ENCODE peak calls at places on chromosome 4, in six cellular contexts. M is gastrocnemius medialis, L is uterus, W is neural progenitor cell, K is K562, I is thyroid gland. O is an unnamed sample.
A peak's percentile ranks its signal among the peaks of the same experiment; 100 is the strongest.

GRCh38 chr4:961651-962230 is 11.6 kb downstream of the DGKQ start:
- DNase-seq in I (no peak), L (no peak), K (no peak), M (no peak), W (no peak), O (no peak)

GRCh38 chr4:180870623-180871022 is 1372.6 kb upstream of the TENM3 start:
- DNase-seq in W (no peak), M (no peak), I (no peak), L (no peak), K (no peak), O (no peak)

GRCh38 chr4:5708829-5709680 is 696 bp upstream of the EVC2 start:
- DNase-seq in L (no peak), W (peak; percentile 50), M (no peak), I (peak; percentile 17), K (no peak), O (no peak)

GRCh38 chr4:123343400-123344060 is 53.1 kb upstream of the SPRY1 start:
- DNase-seq in K (no peak), M (no peak), W (no peak), L (peak; percentile 23), I (no peak), O (no peak)

GRCh38 chr4:54942735-54943134 is 182.7 kb downstream of the KDR start:
- DNase-seq in W (no peak), L (no peak), M (no peak), I (no peak), K (no peak), O (no peak)

GRCh38 chr4:55859711-55860110 is 6.3 kb downstream of the EXOC1 start:
- DNase-seq in L (no peak), W (no peak), K (no peak), M (no peak), I (no peak), O (no peak)

GRCh38 chr4:111773858-111774257 is 371.4 kb upstream of the FAM241A start:
- DNase-seq in L (peak; percentile 50), K (no peak), M (no peak), I (peak; percentile 39), W (no peak), O (no peak)

GRCh38 chr4:168449740-168450442 is 30.4 kb downstream of the DDX60L start:
- DNase-seq in L (peak; percentile 50), K (no peak), I (no peak), M (peak; percentile 29), W (no peak), O (no peak)

GRCh38 chr4:101217353-101218031 is 129.8 kb downstream of the PPP3CA start:
- DNase-seq in I (no peak), M (no peak), W (no peak), L (no peak), K (no peak), O (no peak)

GRCh38 chr4:140691369-140691768 is 64.8 kb downstream of the TBC1D9 start:
- DNase-seq in L (peak; percentile 24), I (peak; percentile 3), M (no peak), W (no peak), K (no peak), O (no peak)

GRCh38 chr4:185865901-185866328 is 53.9 kb upstream of the SORBS2 start:
- DNase-seq in I (peak; percentile 74), M (no peak), L (no peak), W (no peak), K (no peak), O (peak; percentile 71)

GRCh38 chr4:25234390-25235367 is 846 bp downstream of the PI4K2B start:
- DNase-seq in M (peak; percentile 42), L (peak; percentile 38), W (peak; percentile 68), K (peak; percentile 19), I (peak; percentile 58), O (peak; percentile 58)

GRCh38 chr4:9765091-9765490 is 16.3 kb upstream of the DRD5 start:
- DNase-seq in I (peak; percentile 34), K (peak; percentile 11), W (peak; percentile 50), M (no peak), L (no peak), O (no peak)

GRCh38 chr4:122555216-122555615 is 65.7 kb downstream of the IL21 start:
- DNase-seq in M (no peak), L (no peak), I (no peak), K (no peak), W (no peak), O (no peak)

GRCh38 chr4:53629296-53629695 is 38.0 kb upstream of the LNX1 start:
- DNase-seq in I (no peak), M (peak; percentile 59), L (no peak), W (no peak), K (no peak), O (no peak)

GRCh38 chr4:4659871-4660651 is 118.2 kb upstream of the STX18 start:
- DNase-seq in M (no peak), I (no peak), W (no peak), L (no peak), K (peak; percentile 43), O (no peak)

GRCh38 chr4:4655011-4655410 is 113.2 kb upstream of the STX18 start:
- DNase-seq in L (no peak), K (no peak), W (no peak), M (no peak), I (no peak), O (no peak)

GRCh38 chr4:4655901-4656300 is 114.1 kb upstream of the STX18 start:
- DNase-seq in W (no peak), K (no peak), M (no peak), I (no peak), L (no peak), O (no peak)

GRCh38 chr4:4656977-4657376 is 115.1 kb upstream of the STX18 start:
- DNase-seq in W (no peak), M (no peak), K (no peak), L (no peak), I (no peak), O (no peak)

DNA sequence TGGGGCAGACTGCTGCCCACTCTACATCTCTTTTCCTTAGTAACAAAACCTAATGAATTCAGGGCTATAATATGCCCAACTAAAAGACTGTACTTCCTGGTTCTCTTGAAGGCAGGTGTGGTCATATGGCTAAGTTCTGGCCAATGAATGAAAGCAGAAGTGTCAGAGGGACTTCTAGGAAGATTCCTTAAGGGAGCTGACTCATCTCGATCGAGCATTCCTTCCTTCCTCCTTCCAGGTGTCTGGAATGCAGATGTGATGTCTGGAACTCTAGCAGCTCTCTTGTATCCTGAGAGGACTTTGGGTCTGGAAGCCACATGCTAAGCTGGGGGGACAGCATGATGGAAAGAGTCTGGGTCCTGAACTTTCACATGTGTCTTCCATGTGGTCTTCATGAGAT is 116.2 kb upstream of the STX18 start:
- DNase-seq in W (no peak), L (no peak), K (no peak), M (no peak), I (no peak), O (no peak)
- H3K4me1 ChIP-seq in W (no peaks in the 10 kb centered on the region), L (no peaks in the 10 kb centered on the region), K (peaks cover 12% of the 10 kb centered on the region), M (no peaks in the 10 kb centered on the region), I (no peaks in the 10 kb centered on the region), O (no peaks in the 10 kb centered on the region)

GRCh38 chr4:104906274-104906673 is 240.4 kb upstream of the TET2 start:
- DNase-seq in K (no peak), L (no peak), M (no peak), I (peak; percentile 14), W (no peak), O (no peak)
- H3K4me3 ChIP-seq in K (no peak overlapping the region), L (no peak overlapping the region), M (no peak overlapping the region), I (no peak overlapping the region), W (no peak overlapping the region), O (no peak overlapping the region)

GRCh38 chr4:102598759-102599379 is 97.7 kb downstream of the NFKB1 start:
- DNase-seq in W (no peak), K (no peak), I (no peak), L (no peak), M (no peak), O (no peak)

GRCh38 chr4:102601586-102602227 is 100.5 kb downstream of the NFKB1 start:
- DNase-seq in L (no peak), W (no peak), I (no peak), K (no peak), M (no peak), O (no peak)

GRCh38 chr4:102599887-102600286 is 98.7 kb downstream of the NFKB1 start:
- DNase-seq in M (no peak), L (no peak), K (no peak), I (no peak), W (no peak), O (no peak)

GRCh38 chr4:102599455-102599854 is 98.3 kb downstream of the NFKB1 start:
- DNase-seq in L (no peak), K (no peak), W (no peak), I (no peak), M (no peak), O (no peak)

GRCh38 chr4:102600689-102601088 is 99.5 kb downstream of the NFKB1 start:
- DNase-seq in K (no peak), W (no peak), I (no peak), L (no peak), M (no peak), O (no peak)
- TF ChIP-seq CTCF in K (no peak), W (no peak), I (no peak), L (no peak), M (no peak), O (no peak)

DNA sequence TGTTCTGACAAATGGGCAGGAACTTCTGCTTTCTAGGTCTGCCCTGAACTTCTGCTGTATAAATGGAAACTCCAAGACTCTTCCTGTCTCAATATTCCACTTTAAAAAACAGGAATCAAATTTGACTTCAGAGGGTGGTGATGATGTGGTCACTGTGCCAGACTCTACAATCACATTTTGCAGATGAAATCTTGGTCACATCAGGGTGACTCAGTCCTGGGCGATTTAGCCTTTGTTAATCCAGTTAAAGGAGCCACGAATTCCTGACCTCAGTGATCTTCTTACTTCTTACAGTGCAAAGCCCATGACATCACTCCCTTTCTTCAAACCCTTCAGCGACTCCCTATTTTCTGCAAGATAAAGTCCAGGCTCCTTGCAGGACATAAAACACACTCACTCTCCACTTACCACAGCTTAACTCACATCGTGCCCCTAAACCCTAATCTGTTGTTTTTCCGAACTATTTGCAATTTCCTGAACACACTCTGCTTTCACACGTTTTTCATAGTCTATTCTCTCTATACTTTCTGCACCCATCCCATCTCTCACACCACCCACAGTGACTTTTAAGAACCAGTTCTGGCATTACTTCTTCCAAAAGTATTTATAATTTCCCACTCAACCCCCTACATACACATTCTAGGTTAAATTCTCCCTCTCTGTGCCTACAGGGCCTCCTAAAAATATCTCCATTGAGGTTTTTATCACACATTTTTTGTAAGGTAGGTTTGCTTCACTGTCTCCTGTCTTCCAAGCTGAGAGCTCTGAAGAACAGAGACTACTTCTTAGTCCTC is 11.1 kb downstream of the GASK1B start:
- DNase-seq in L (peak; percentile 78), M (peak; percentile 31), W (peak; percentile 17), K (no peak), I (no peak), O (no peak)
- H3K4me1 ChIP-seq in L (no peaks in the 10 kb centered on the region), M (peaks cover 15% of the 10 kb centered on the region), W (no peaks in the 10 kb centered on the region), K (no peaks in the 10 kb centered on the region), I (no peaks in the 10 kb centered on the region), O (peaks cover 6% of the 10 kb centered on the region)